ENCODE peak calls at places on chromosomes 5 and 9, in four cellular contexts. N, R, G and E are unnamed samples.

GRCh38 chr5:69224520-69224919 is 10.2 kb upstream of the CDK7 start:
- DNase-seq in G (no peak), R (no peak), N (no peak), E (no peak)

GRCh38 chr9:88011005-88011766 is 36.9 kb upstream of the CDK20 start:
- DNase-seq in G (no peak), R (no peak), N (no peak), E (no peak)

GRCh38 chr5:33761139-33761538 is 130.7 kb downstream of the ADAMTS12 start:
- DNase-seq in G (no peak), N (no peak), R (no peak), E (no peak)

GRCh38 chr5:1657161-1657741 is 133.5 kb upstream of the LPCAT1 start:
- DNase-seq in R (no peak), N (no peak), G (no peak), E (no peak)

GRCh38 chr5:151195622-151196021 is 28.3 kb downstream of the CCDC69 start:
- DNase-seq in G (no peak), N (no peak), R (no peak), E (peak)

GRCh38 chr5:8844847-8845246 is 701.0 kb downstream of the SEMA5A start:
- DNase-seq in G (no peak), R (no peak), N (no peak), E (no peak)

GRCh38 chr9:135821116-135821515 is 86.2 kb downstream of the CAMSAP1 start:
- DNase-seq in N (no peak), R (no peak), G (no peak), E (no peak)

GRCh38 chr9:21828853-21829405 is 26.5 kb downstream of the MTAP start:
- DNase-seq in N (no peak), R (no peak), G (no peak), E (no peak)

GRCh38 chr9:134381671-134382505 is 55.6 kb downstream of the RXRA start:
- DNase-seq in N (peak), G (no peak), R (no peak), E (peak)

GRCh38 chr9:77901038-77901437 is 130.6 kb downstream of the GNAQ start:
- DNase-seq in N (no peak), G (no peak), R (no peak), E (no peak)

GRCh38 chr9:115672477-115673316 is 480.9 kb upstream of the PAPPA start:
- DNase-seq in G (no peak), N (no peak), R (no peak), E (no peak)

GRCh38 chr5:65482727-65483473 is 1.2 kb upstream of the ADAMTS6 start:
- DNase-seq in G (peak), N (peak), R (no peak), E (peak)

GRCh38 chr9:101791938-101792337 is 53.5 kb upstream of the GRIN3A start:
- DNase-seq in N (peak), R (no peak), G (no peak), E (peak)

GRCh38 chr5:66842540-66842939 is 246.3 kb downstream of the MAST4 start:
- DNase-seq in R (no peak), N (no peak), G (no peak), E (no peak)

GRCh38 chr9:744046-744712 is 97.3 kb upstream of the DMRT1 start:
- DNase-seq in G (no peak), N (no peak), R (no peak), E (no peak)

GRCh38 chr9:118522093-118523028 is 818.2 kb downstream of the TLR4 start:
- DNase-seq in G (peak), N (peak), R (no peak), E (peak)

GRCh38 chr5:142795246-142795645 is 25.1 kb downstream of the ARHGAP26 start:
- DNase-seq in N (peak), R (no peak), G (no peak), E (no peak)

GRCh38 chr5:1552469-1553255 is 28.9 kb upstream of the LPCAT1 start:
- DNase-seq in N (no peak), G (no peak), R (no peak), E (no peak)

GRCh38 chr5:112529525-112529924 is 110.4 kb upstream of the EPB41L4A start:
- DNase-seq in R (no peak), G (no peak), N (peak), E (no peak)

GRCh38 chr5:67648201-67648671 is 451.6 kb upstream of the CD180 start:
- DNase-seq in N (no peak), G (no peak), R (peak), E (no peak)

GRCh38 chr5:60686164-60686563 is 13.8 kb downstream of the DEPDC1B start:
- DNase-seq in G (no peak), N (no peak), R (no peak), E (no peak)

GRCh38 chr5:142779163-142779562 is 9.0 kb downstream of the ARHGAP26 start:
- DNase-seq in G (no peak), R (no peak), N (no peak), E (no peak)

GRCh38 chr9:137032893-137033292 is 1.0 kb upstream of the FUT7 start:
- DNase-seq in G (no peak), N (peak), R (no peak), E (no peak)

GRCh38 chr9:70435948-70436347 is 21.5 kb upstream of the KLF9 start:
- DNase-seq in R (no peak), N (no peak), G (no peak), E (no peak)

GRCh38 chr9:79129865-79130480 is 441.8 kb upstream of the TLE4 start:
- DNase-seq in R (peak), G (no peak), N (peak), E (peak)

GRCh38 chr5:39423331-39423751 is 1.4 kb downstream of the DAB2 start:
- DNase-seq in G (no peak), N (no peak), R (no peak), E (no peak)

GRCh38 chr9:97398999-97399758 is 12.7 kb upstream of the TDRD7 start:
- DNase-seq in N (peak), R (no peak), G (peak), E (peak)

GRCh38 chr5:95644351-95645042 is 2.1 kb upstream of the RFESD start:
- DNase-seq in N (peak), R (peak), G (peak), E (peak)

GRCh38 chr9:134553061-134553891 is 88.3 kb upstream of the COL5A1 start:
- DNase-seq in R (no peak), G (no peak), N (no peak), E (no peak)

GRCh38 chr5:141707535-141707934 is 25.5 kb upstream of the ARAP3 start:
- DNase-seq in N (no peak), G (no peak), R (no peak), E (no peak)

GRCh38 chr5:55324815-55325418 is 17.1 kb downstream of the MTREX start:
- DNase-seq in N (peak), R (no peak), G (no peak), E (no peak)

GRCh38 chr9:77271023-77271690 is 93.8 kb downstream of the VPS13A start:
- DNase-seq in N (peak), R (no peak), G (peak), E (no peak)

GRCh38 chr9:37944671-37945481 is 40.9 kb upstream of the SLC25A51 start:
- DNase-seq in N (no peak), R (no peak), G (no peak), E (no peak)

GRCh38 chr5:172820046-172820767 is 13.8 kb upstream of the ERGIC1 start:
- DNase-seq in G (no peak), R (peak), N (no peak), E (peak)

GRCh38 chr9:116219686-116220085 is 66.1 kb downstream of the PAPPA start:
- DNase-seq in N (no peak), R (no peak), G (no peak), E (no peak)

GRCh38 chr9:111399772-111400563 is 69.9 kb upstream of the OR2K2 start:
- DNase-seq in N (peak), R (no peak), G (peak), E (peak)

GRCh38 chr5:9716838-9717281 is 86.7 kb upstream of the TAS2R1 start:
- DNase-seq in N (peak), G (no peak), R (no peak), E (no peak)

GRCh38 chr9:107868166-107868565 is 378.6 kb upstream of the KLF4 start:
- DNase-seq in N (no peak), R (no peak), G (no peak), E (no peak)

DNA sequence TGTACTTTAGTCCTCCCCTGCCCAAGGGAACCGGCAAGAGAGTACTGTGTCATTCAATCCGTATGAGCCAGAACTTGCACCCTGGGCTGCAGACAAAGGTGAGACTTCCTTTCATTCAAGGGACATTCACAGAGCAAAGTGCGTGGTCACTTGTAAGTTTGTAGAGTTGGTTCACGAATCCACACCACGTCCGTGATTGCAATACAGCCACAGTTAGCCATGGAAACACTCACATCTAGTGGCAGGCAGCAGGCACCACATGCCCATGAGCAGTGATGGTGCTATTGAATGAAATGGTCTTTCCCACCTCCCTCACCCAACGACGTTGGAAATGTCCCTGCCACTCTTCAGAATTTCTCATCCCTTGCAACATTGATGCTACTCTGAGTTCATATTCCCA is 72.6 kb downstream of the SYK start:
- DNase-seq in R (no peak), N (no peak), G (no peak), E (no peak)
- TF ChIP-seq CTCF in R (no peak), N (peak), G (no peak), E (no peak)

DNA sequence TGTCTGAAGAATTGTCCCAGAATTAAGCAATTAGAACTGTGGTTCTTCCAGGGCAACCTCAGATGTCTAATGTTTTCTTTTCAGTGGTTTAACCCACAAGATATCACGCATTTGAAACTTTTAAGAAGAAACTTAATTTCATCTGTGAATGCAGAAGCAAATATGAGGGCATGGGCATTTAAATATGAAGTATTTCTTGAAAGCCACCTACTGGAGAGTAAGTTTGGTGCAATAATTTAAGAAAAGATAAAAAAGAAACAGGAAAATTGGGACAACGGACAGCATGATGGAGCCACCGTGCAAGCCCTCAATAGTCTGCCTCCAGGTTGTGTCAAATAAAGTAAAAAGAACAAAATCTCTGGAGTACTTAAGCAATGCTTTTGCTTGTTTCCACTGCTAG is 1.2 kb upstream of the CAPSL start:
- DNase-seq in G (no peak), R (no peak), N (no peak), E (no peak)
- TF ChIP-seq CTCF in G (no peak), R (no peak), N (no peak), E (no peak)

DNA sequence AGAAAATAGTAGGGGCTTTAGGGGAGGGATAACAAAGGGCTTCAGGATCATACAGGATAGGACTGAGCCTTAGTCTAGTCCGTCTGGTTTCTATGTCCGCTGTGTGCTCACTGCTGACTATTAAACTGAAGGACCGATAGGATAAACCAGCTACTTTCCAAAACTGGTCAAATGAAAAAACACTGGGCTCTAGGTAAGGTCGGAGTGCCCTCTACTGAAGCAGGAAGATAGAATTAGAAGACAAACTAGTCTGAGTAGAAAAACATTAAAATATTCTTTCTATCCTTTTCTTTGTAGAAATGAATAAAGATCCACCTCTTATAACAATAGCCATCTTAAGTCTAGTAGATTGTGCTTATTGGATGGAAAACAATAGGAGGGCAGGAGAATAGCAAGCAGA is 133.6 kb downstream of the CEMIP2 start:
- DNase-seq in N (no peak), G (no peak), R (no peak), E (no peak)
- TF ChIP-seq CTCF in N (no peak), G (no peak), R (no peak), E (no peak)

DNA sequence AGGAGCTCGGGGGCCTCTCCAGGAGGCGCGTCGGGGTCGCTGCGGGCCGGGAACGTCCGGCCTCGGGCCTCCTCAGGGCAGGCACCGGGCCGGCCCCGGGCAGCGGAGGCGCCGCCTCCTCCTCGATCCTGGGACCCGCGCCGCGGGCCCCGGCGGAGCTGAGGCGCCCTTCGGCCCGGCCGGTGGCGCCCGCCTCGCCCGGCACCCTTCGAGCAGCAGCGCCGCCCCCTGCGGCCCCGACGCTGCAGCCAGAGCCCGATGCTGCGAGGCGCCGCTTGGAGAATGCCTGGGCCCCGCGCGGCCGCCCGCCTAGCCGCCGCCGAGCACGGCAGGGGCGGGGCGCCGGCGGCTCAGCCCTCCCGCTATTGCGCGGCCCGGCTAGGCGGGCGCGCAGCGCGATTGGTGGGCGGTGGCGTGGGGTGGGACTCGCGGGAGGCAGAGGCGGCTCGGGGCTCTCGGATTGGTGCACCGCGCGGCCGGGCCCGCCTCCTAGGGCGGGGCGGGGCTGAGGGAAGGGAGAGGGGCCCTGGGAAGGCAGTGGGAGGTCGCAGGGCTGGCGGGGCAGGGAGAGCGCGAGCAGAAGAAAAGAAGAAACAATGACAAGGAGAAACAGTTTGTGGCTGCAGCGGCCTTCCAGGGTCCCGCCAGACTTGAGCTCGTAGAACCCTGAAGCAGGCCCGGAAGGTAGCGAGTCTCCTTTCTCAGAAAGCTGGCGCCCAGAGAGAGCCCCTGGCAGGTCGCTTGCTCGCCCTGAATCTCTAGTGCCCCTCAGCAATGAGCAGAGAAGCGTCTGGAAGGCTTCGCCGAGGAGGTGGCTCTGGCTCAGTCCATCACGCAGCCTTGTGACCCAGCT is at the start of gene EEIG1:
- DNase-seq in R (peak), G (peak), N (peak), E (peak)
- TF ChIP-seq CTCF in R (peak), G (no peak), N (no peak), E (no peak)

DNA sequence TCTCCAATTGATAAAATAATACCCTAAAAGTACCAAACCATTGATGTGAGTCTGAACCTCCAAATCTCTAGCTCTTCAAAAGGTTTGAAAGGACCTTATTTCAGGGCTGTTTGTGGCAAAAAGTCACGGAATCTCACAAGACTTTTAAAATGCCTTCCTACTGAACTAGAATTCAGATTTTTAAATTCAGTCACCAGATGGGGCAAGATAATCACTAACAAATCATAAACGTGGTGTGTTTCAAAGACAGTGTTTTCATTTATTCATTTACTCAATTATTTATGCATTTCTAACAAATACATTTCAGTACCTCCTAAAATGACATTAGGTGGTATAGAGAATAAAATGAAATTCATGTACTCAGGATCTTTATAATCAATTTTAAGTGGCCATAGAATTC is 68.2 kb upstream of the SMC2 start:
- DNase-seq in N (no peak), G (no peak), R (no peak), E (no peak)
- TF ChIP-seq CTCF in N (no peak), G (no peak), R (no peak), E (no peak)

GRCh38 chr5:14896091-14896490 is 24.5 kb upstream of the ANKH start:
- DNase-seq in G (no peak), N (no peak), R (no peak), E (no peak)

GRCh38 chr5:14900661-14901461 is 29.3 kb upstream of the ANKH start:
- DNase-seq in N (no peak), R (no peak), G (no peak), E (no peak)

GRCh38 chr5:14894748-14895147 is 23.2 kb upstream of the ANKH start:
- DNase-seq in G (no peak), N (no peak), R (no peak), E (no peak)

GRCh38 chr5:14893351-14893750 is 21.8 kb upstream of the ANKH start:
- DNase-seq in N (no peak), G (no peak), R (no peak), E (no peak)

GRCh38 chr5:14895301-14895700 is 23.7 kb upstream of the ANKH start:
- DNase-seq in R (no peak), G (no peak), N (no peak), E (no peak)
- TF ChIP-seq CTCF in R (no peak), G (no peak), N (no peak), E (no peak)